ENCODE peak calls at places on chromosomes 3 and 15, in eight cellular contexts. D is CD4-positive, alpha-beta memory T cell; I is H54; S is activated CD4-positive, alpha-beta T cell treated with anti-CD3 and anti-CD28 coated beads, Interleukin-2, amount 10 ng/mL, durations not matched to agents 7 days and 5 days; F is nephron progenitor cell; Q is colonic mucosa; N is globus pallidus; R is hypothalamus. W is an unnamed sample.

GRCh38 chr3:50154840-50155490 is at the start of gene SEMA3F:
- DNase-seq in D (peak), I (peak), S (peak), F (peak), Q (peak), N (no peak), R (no peak), W (peak)

GRCh38 chr15:52466134-52466701 is 62.5 kb downstream of the MYO5A start:
- DNase-seq in D (peak), I (no peak), S (peak), F (no peak), Q (peak), N (peak), R (no peak), W (no peak)

GRCh38 chr15:77656294-77656693 is 23.6 kb upstream of the LINGO1 start:
- DNase-seq in D (no peak), I (no peak), S (no peak), F (no peak), Q (no peak), N (no peak), R (no peak), W (no peak)

GRCh38 chr3:104939196-104939595 is 427.5 kb upstream of the ALCAM start:
- DNase-seq in D (no peak), I (no peak), S (no peak), F (no peak), Q (no peak), N (no peak), R (no peak), W (no peak)

GRCh38 chr3:43922374-43922773 is 231.6 kb downstream of the ABHD5 start:
- DNase-seq in D (no peak), I (no peak), S (no peak), F (no peak), Q (no peak), N (no peak), R (no peak), W (no peak)

GRCh38 chr3:62046326-62046725 is 327.0 kb downstream of the FEZF2 start:
- DNase-seq in D (no peak), I (peak), S (no peak), F (no peak), Q (no peak), N (no peak), R (no peak), W (no peak)

GRCh38 chr15:73378089-73378488 is 9.3 kb upstream of the HCN4 start:
- DNase-seq in D (no peak), I (no peak), S (no peak), F (no peak), Q (no peak), N (no peak), R (no peak), W (no peak)

GRCh38 chr3:13424111-13424844 is 4.2 kb upstream of the NUP210 start:
- DNase-seq in D (no peak), I (no peak), S (no peak), F (no peak), Q (no peak), N (no peak), R (no peak), W (no peak)